ENCODE peak calls at places on chromosomes 3 and 15, in eight cellular contexts. One of them, this sample, is unnamed.

GRCh38 chr3:69081583-69082262 is 1.6 kb upstream of the UBA3 start:
- DNase-seq in heart left ventricle: no peak
- DNase-seq in NCI-H2029: no peak
- DNase-seq in fibroblast of mammary gland: no peak
- DNase-seq in astrocyte of the spinal cord: no peak
- DNase-seq in PC-3: peak
- DNase-seq in activated T-cell treated with anti-CD3 and anti-CD28 coated beads, Interleukin-2, amount 50 U/mL, for 72 hours: peak
- DNase-seq in SJSA1: peak
- DNase-seq in this sample: no peak

GRCh38 chr15:41160639-41161315 is 44.7 kb upstream of the INO80 start:
- DNase-seq in heart left ventricle: no peak
- DNase-seq in NCI-H2029: no peak
- DNase-seq in fibroblast of mammary gland: no peak
- DNase-seq in astrocyte of the spinal cord: no peak
- DNase-seq in PC-3: peak
- DNase-seq in activated T-cell treated with anti-CD3 and anti-CD28 coated beads, Interleukin-2, amount 50 U/mL, for 72 hours: no peak
- DNase-seq in SJSA1: no peak
- DNase-seq in this sample: no peak

GRCh38 chr3:18843188-18843587 is 305.1 kb upstream of the KCNH8 start:
- DNase-seq in heart left ventricle: no peak
- DNase-seq in NCI-H2029: no peak
- DNase-seq in fibroblast of mammary gland: no peak
- DNase-seq in astrocyte of the spinal cord: no peak
- DNase-seq in PC-3: peak
- DNase-seq in activated T-cell treated with anti-CD3 and anti-CD28 coated beads, Interleukin-2, amount 50 U/mL, for 72 hours: no peak
- DNase-seq in SJSA1: no peak
- DNase-seq in this sample: no peak

GRCh38 chr3:101900316-101900715 is 51.0 kb downstream of the NFKBIZ start:
- DNase-seq in heart left ventricle: no peak
- DNase-seq in NCI-H2029: no peak
- DNase-seq in fibroblast of mammary gland: no peak
- DNase-seq in astrocyte of the spinal cord: no peak
- DNase-seq in PC-3: no peak
- DNase-seq in activated T-cell treated with anti-CD3 and anti-CD28 coated beads, Interleukin-2, amount 50 U/mL, for 72 hours: no peak
- DNase-seq in SJSA1: no peak
- DNase-seq in this sample: no peak

GRCh38 chr3:186534113-186534669 is 10.0 kb downstream of the CRYGS start:
- DNase-seq in heart left ventricle: no peak
- DNase-seq in NCI-H2029: no peak
- DNase-seq in fibroblast of mammary gland: no peak
- DNase-seq in astrocyte of the spinal cord: no peak
- DNase-seq in PC-3: no peak
- DNase-seq in activated T-cell treated with anti-CD3 and anti-CD28 coated beads, Interleukin-2, amount 50 U/mL, for 72 hours: peak
- DNase-seq in SJSA1: no peak
- DNase-seq in this sample: no peak

GRCh38 chr15:65248506-65248905 is 37.2 kb upstream of the CILP start:
- DNase-seq in heart left ventricle: no peak
- DNase-seq in NCI-H2029: no peak
- DNase-seq in fibroblast of mammary gland: no peak
- DNase-seq in astrocyte of the spinal cord: no peak
- DNase-seq in PC-3: no peak
- DNase-seq in activated T-cell treated with anti-CD3 and anti-CD28 coated beads, Interleukin-2, amount 50 U/mL, for 72 hours: no peak
- DNase-seq in SJSA1: no peak
- DNase-seq in this sample: no peak

GRCh38 chr3:143287403-143287802 is 167.8 kb downstream of the CHST2 start:
- DNase-seq in heart left ventricle: no peak
- DNase-seq in NCI-H2029: no peak
- DNase-seq in fibroblast of mammary gland: no peak
- DNase-seq in astrocyte of the spinal cord: peak
- DNase-seq in PC-3: peak
- DNase-seq in activated T-cell treated with anti-CD3 and anti-CD28 coated beads, Interleukin-2, amount 50 U/mL, for 72 hours: no peak
- DNase-seq in SJSA1: no peak
- DNase-seq in this sample: no peak

GRCh38 chr3:52245322-52246263 is at the start of gene PPM1M:
- DNase-seq in heart left ventricle: peak
- DNase-seq in NCI-H2029: no peak
- DNase-seq in fibroblast of mammary gland: peak
- DNase-seq in astrocyte of the spinal cord: peak
- DNase-seq in PC-3: peak
- DNase-seq in activated T-cell treated with anti-CD3 and anti-CD28 coated beads, Interleukin-2, amount 50 U/mL, for 72 hours: peak
- DNase-seq in SJSA1: peak
- DNase-seq in this sample: peak

GRCh38 chr3:150146891-150147761 is 176.4 kb upstream of the PFN2 start:
- DNase-seq in heart left ventricle: no peak
- DNase-seq in NCI-H2029: no peak
- DNase-seq in fibroblast of mammary gland: peak
- DNase-seq in astrocyte of the spinal cord: peak
- DNase-seq in PC-3: peak
- DNase-seq in activated T-cell treated with anti-CD3 and anti-CD28 coated beads, Interleukin-2, amount 50 U/mL, for 72 hours: peak
- DNase-seq in SJSA1: peak
- DNase-seq in this sample: no peak

GRCh38 chr15:75061272-75061671 is 37.9 kb downstream of the PPCDC start:
- DNase-seq in heart left ventricle: no peak
- DNase-seq in NCI-H2029: no peak
- DNase-seq in fibroblast of mammary gland: peak
- DNase-seq in astrocyte of the spinal cord: peak
- DNase-seq in PC-3: no peak
- DNase-seq in activated T-cell treated with anti-CD3 and anti-CD28 coated beads, Interleukin-2, amount 50 U/mL, for 72 hours: peak
- DNase-seq in SJSA1: peak
- DNase-seq in this sample: no peak

GRCh38 chr3:59185586-59186381 is 136.0 kb upstream of the CFAP20DC start:
- DNase-seq in heart left ventricle: no peak
- DNase-seq in NCI-H2029: no peak
- DNase-seq in fibroblast of mammary gland: peak
- DNase-seq in astrocyte of the spinal cord: peak
- DNase-seq in PC-3: peak
- DNase-seq in activated T-cell treated with anti-CD3 and anti-CD28 coated beads, Interleukin-2, amount 50 U/mL, for 72 hours: no peak
- DNase-seq in SJSA1: no peak
- DNase-seq in this sample: no peak

GRCh38 chr3:170709046-170709445 is 123.2 kb upstream of the SLC7A14 start:
- DNase-seq in heart left ventricle: no peak
- DNase-seq in NCI-H2029: no peak
- DNase-seq in fibroblast of mammary gland: peak
- DNase-seq in astrocyte of the spinal cord: no peak
- DNase-seq in PC-3: peak
- DNase-seq in activated T-cell treated with anti-CD3 and anti-CD28 coated beads, Interleukin-2, amount 50 U/mL, for 72 hours: no peak
- DNase-seq in SJSA1: no peak
- DNase-seq in this sample: no peak

GRCh38 chr15:92413511-92413910 is 19.8 kb downstream of the ST8SIA2 start:
- DNase-seq in heart left ventricle: no peak
- DNase-seq in NCI-H2029: no peak
- DNase-seq in fibroblast of mammary gland: no peak
- DNase-seq in astrocyte of the spinal cord: no peak
- DNase-seq in PC-3: no peak
- DNase-seq in activated T-cell treated with anti-CD3 and anti-CD28 coated beads, Interleukin-2, amount 50 U/mL, for 72 hours: no peak
- DNase-seq in SJSA1: no peak
- DNase-seq in this sample: no peak

GRCh38 chr15:43868412-43868811 is 41.6 kb downstream of the WDR76 start:
- DNase-seq in heart left ventricle: no peak
- DNase-seq in NCI-H2029: no peak
- DNase-seq in fibroblast of mammary gland: no peak
- DNase-seq in astrocyte of the spinal cord: no peak
- DNase-seq in PC-3: no peak
- DNase-seq in activated T-cell treated with anti-CD3 and anti-CD28 coated beads, Interleukin-2, amount 50 U/mL, for 72 hours: no peak
- DNase-seq in SJSA1: no peak
- DNase-seq in this sample: no peak

GRCh38 chr3:169362261-169362660 is 301.3 kb downstream of the MECOM start:
- DNase-seq in heart left ventricle: no peak
- DNase-seq in NCI-H2029: no peak
- DNase-seq in fibroblast of mammary gland: peak
- DNase-seq in astrocyte of the spinal cord: peak
- DNase-seq in PC-3: peak
- DNase-seq in activated T-cell treated with anti-CD3 and anti-CD28 coated beads, Interleukin-2, amount 50 U/mL, for 72 hours: no peak
- DNase-seq in SJSA1: no peak
- DNase-seq in this sample: no peak

GRCh38 chr3:134992586-134992985 is 197.5 kb downstream of the EPHB1 start:
- DNase-seq in heart left ventricle: no peak
- DNase-seq in NCI-H2029: peak
- DNase-seq in fibroblast of mammary gland: no peak
- DNase-seq in astrocyte of the spinal cord: no peak
- DNase-seq in PC-3: no peak
- DNase-seq in activated T-cell treated with anti-CD3 and anti-CD28 coated beads, Interleukin-2, amount 50 U/mL, for 72 hours: no peak
- DNase-seq in SJSA1: no peak
- DNase-seq in this sample: no peak

GRCh38 chr3:114336122-114336697 is 42.4 kb downstream of the TIGIT start:
- DNase-seq in heart left ventricle: no peak
- DNase-seq in NCI-H2029: no peak
- DNase-seq in fibroblast of mammary gland: peak
- DNase-seq in astrocyte of the spinal cord: peak
- DNase-seq in PC-3: no peak
- DNase-seq in activated T-cell treated with anti-CD3 and anti-CD28 coated beads, Interleukin-2, amount 50 U/mL, for 72 hours: no peak
- DNase-seq in SJSA1: no peak
- DNase-seq in this sample: no peak

GRCh38 chr3:10192953-10193691 is 28.4 kb downstream of the IRAK2 start:
- DNase-seq in heart left ventricle: no peak
- DNase-seq in NCI-H2029: peak
- DNase-seq in fibroblast of mammary gland: peak
- DNase-seq in astrocyte of the spinal cord: peak
- DNase-seq in PC-3: peak
- DNase-seq in activated T-cell treated with anti-CD3 and anti-CD28 coated beads, Interleukin-2, amount 50 U/mL, for 72 hours: peak
- DNase-seq in SJSA1: peak
- DNase-seq in this sample: peak

GRCh38 chr3:58991623-58992022 is 58.2 kb downstream of the CFAP20DC start:
- DNase-seq in heart left ventricle: no peak
- DNase-seq in NCI-H2029: no peak
- DNase-seq in fibroblast of mammary gland: no peak
- DNase-seq in astrocyte of the spinal cord: no peak
- DNase-seq in PC-3: no peak
- DNase-seq in activated T-cell treated with anti-CD3 and anti-CD28 coated beads, Interleukin-2, amount 50 U/mL, for 72 hours: no peak
- DNase-seq in SJSA1: no peak
- DNase-seq in this sample: no peak

GRCh38 chr15:101250931-101251829 is 668 bp downstream of the CHSY1 start:
- DNase-seq in heart left ventricle: peak
- DNase-seq in NCI-H2029: no peak
- DNase-seq in fibroblast of mammary gland: no peak
- DNase-seq in astrocyte of the spinal cord: no peak
- DNase-seq in PC-3: peak
- DNase-seq in activated T-cell treated with anti-CD3 and anti-CD28 coated beads, Interleukin-2, amount 50 U/mL, for 72 hours: no peak
- DNase-seq in SJSA1: no peak
- DNase-seq in this sample: peak

GRCh38 chr15:85499498-85499897 is 119.1 kb downstream of the AKAP13 start:
- DNase-seq in heart left ventricle: no peak
- DNase-seq in NCI-H2029: peak
- DNase-seq in fibroblast of mammary gland: no peak
- DNase-seq in astrocyte of the spinal cord: no peak
- DNase-seq in PC-3: no peak
- DNase-seq in activated T-cell treated with anti-CD3 and anti-CD28 coated beads, Interleukin-2, amount 50 U/mL, for 72 hours: no peak
- DNase-seq in SJSA1: no peak
- DNase-seq in this sample: no peak

GRCh38 chr3:100400424-100400781 is 486 bp downstream of the TOMM70 start:
- DNase-seq in heart left ventricle: peak
- DNase-seq in NCI-H2029: no peak
- DNase-seq in fibroblast of mammary gland: no peak
- DNase-seq in astrocyte of the spinal cord: peak
- DNase-seq in PC-3: peak
- DNase-seq in activated T-cell treated with anti-CD3 and anti-CD28 coated beads, Interleukin-2, amount 50 U/mL, for 72 hours: peak
- DNase-seq in SJSA1: no peak
- DNase-seq in this sample: peak

GRCh38 chr3:54628888-54629368 is 298.9 kb downstream of the LRTM1 start:
- DNase-seq in heart left ventricle: no peak
- DNase-seq in NCI-H2029: no peak
- DNase-seq in fibroblast of mammary gland: no peak
- DNase-seq in astrocyte of the spinal cord: no peak
- DNase-seq in PC-3: peak
- DNase-seq in activated T-cell treated with anti-CD3 and anti-CD28 coated beads, Interleukin-2, amount 50 U/mL, for 72 hours: no peak
- DNase-seq in SJSA1: no peak
- DNase-seq in this sample: no peak

GRCh38 chr3:177185035-177185574 is 12.2 kb downstream of the TBL1XR1 start:
- DNase-seq in heart left ventricle: no peak
- DNase-seq in NCI-H2029: no peak
- DNase-seq in fibroblast of mammary gland: no peak
- DNase-seq in astrocyte of the spinal cord: no peak
- DNase-seq in PC-3: no peak
- DNase-seq in activated T-cell treated with anti-CD3 and anti-CD28 coated beads, Interleukin-2, amount 50 U/mL, for 72 hours: no peak
- DNase-seq in SJSA1: no peak
- DNase-seq in this sample: no peak

GRCh38 chr15:70526974-70527325 is 236.4 kb downstream of the UACA start:
- DNase-seq in heart left ventricle: no peak
- DNase-seq in NCI-H2029: no peak
- DNase-seq in fibroblast of mammary gland: no peak
- DNase-seq in astrocyte of the spinal cord: no peak
- DNase-seq in PC-3: no peak
- DNase-seq in activated T-cell treated with anti-CD3 and anti-CD28 coated beads, Interleukin-2, amount 50 U/mL, for 72 hours: no peak
- DNase-seq in SJSA1: no peak
- DNase-seq in this sample: no peak

GRCh38 chr3:108486910-108487309 is 23.5 kb downstream of the MYH15 start:
- DNase-seq in heart left ventricle: peak
- DNase-seq in NCI-H2029: no peak
- DNase-seq in fibroblast of mammary gland: peak
- DNase-seq in astrocyte of the spinal cord: peak
- DNase-seq in PC-3: peak
- DNase-seq in activated T-cell treated with anti-CD3 and anti-CD28 coated beads, Interleukin-2, amount 50 U/mL, for 72 hours: no peak
- DNase-seq in SJSA1: no peak
- DNase-seq in this sample: no peak

GRCh38 chr3:148269816-148270215 is 427.9 kb upstream of the AGTR1 start:
- DNase-seq in heart left ventricle: no peak
- DNase-seq in NCI-H2029: no peak
- DNase-seq in fibroblast of mammary gland: peak
- DNase-seq in astrocyte of the spinal cord: peak
- DNase-seq in PC-3: peak
- DNase-seq in activated T-cell treated with anti-CD3 and anti-CD28 coated beads, Interleukin-2, amount 50 U/mL, for 72 hours: no peak
- DNase-seq in SJSA1: no peak
- DNase-seq in this sample: no peak

GRCh38 chr15:34470091-34470490 is 32.5 kb upstream of the GOLGA8A start:
- DNase-seq in heart left ventricle: no peak
- DNase-seq in NCI-H2029: no peak
- DNase-seq in fibroblast of mammary gland: no peak
- DNase-seq in astrocyte of the spinal cord: no peak
- DNase-seq in PC-3: no peak
- DNase-seq in activated T-cell treated with anti-CD3 and anti-CD28 coated beads, Interleukin-2, amount 50 U/mL, for 72 hours: no peak
- DNase-seq in SJSA1: no peak
- DNase-seq in this sample: no peak

GRCh38 chr3:98269846-98270245 is 5.8 kb downstream of the OR5H6 start:
- DNase-seq in heart left ventricle: no peak
- DNase-seq in NCI-H2029: no peak
- DNase-seq in fibroblast of mammary gland: no peak
- DNase-seq in astrocyte of the spinal cord: no peak
- DNase-seq in PC-3: no peak
- DNase-seq in activated T-cell treated with anti-CD3 and anti-CD28 coated beads, Interleukin-2, amount 50 U/mL, for 72 hours: no peak
- DNase-seq in SJSA1: no peak
- DNase-seq in this sample: no peak

GRCh38 chr15:51912528-51912927 is 59.0 kb downstream of the LEO1 start:
- DNase-seq in heart left ventricle: no peak
- DNase-seq in NCI-H2029: no peak
- DNase-seq in fibroblast of mammary gland: no peak
- DNase-seq in astrocyte of the spinal cord: no peak
- DNase-seq in PC-3: no peak
- DNase-seq in activated T-cell treated with anti-CD3 and anti-CD28 coated beads, Interleukin-2, amount 50 U/mL, for 72 hours: no peak
- DNase-seq in SJSA1: no peak
- DNase-seq in this sample: no peak

GRCh38 chr15:65072027-65072426 is 4.2 kb upstream of the RASL12 start:
- DNase-seq in heart left ventricle: peak
- DNase-seq in NCI-H2029: no peak
- DNase-seq in fibroblast of mammary gland: peak
- DNase-seq in astrocyte of the spinal cord: no peak
- DNase-seq in PC-3: no peak
- DNase-seq in activated T-cell treated with anti-CD3 and anti-CD28 coated beads, Interleukin-2, amount 50 U/mL, for 72 hours: no peak
- DNase-seq in SJSA1: no peak
- DNase-seq in this sample: no peak

GRCh38 chr3:61832375-61833229 is 271.2 kb downstream of the PTPRG start:
- DNase-seq in heart left ventricle: no peak
- DNase-seq in NCI-H2029: no peak
- DNase-seq in fibroblast of mammary gland: no peak
- DNase-seq in astrocyte of the spinal cord: no peak
- DNase-seq in PC-3: no peak
- DNase-seq in activated T-cell treated with anti-CD3 and anti-CD28 coated beads, Interleukin-2, amount 50 U/mL, for 72 hours: no peak
- DNase-seq in SJSA1: no peak
- DNase-seq in this sample: no peak

GRCh38 chr3:12308517-12308916 is 19.6 kb downstream of the PPARG start:
- DNase-seq in heart left ventricle: no peak
- DNase-seq in NCI-H2029: no peak
- DNase-seq in fibroblast of mammary gland: peak
- DNase-seq in astrocyte of the spinal cord: peak
- DNase-seq in PC-3: peak
- DNase-seq in activated T-cell treated with anti-CD3 and anti-CD28 coated beads, Interleukin-2, amount 50 U/mL, for 72 hours: no peak
- DNase-seq in SJSA1: no peak
- DNase-seq in this sample: no peak